ENCODE peak calls at places on chromosomes 1 and 21, in six cellular contexts. X, N, G, M, T and P are unnamed samples.

GRCh38 chr1:232340448-232340847 is 289.5 kb downstream of the SIPA1L2 start:
- DNase-seq in X (no peak), N (peak; percentile 41), G (no peak), M (no peak), T (no peak), P (no peak)

GRCh38 chr1:36673207-36673606 is 190.5 kb upstream of the CSF3R start:
- DNase-seq in X (peak; percentile 56), N (no peak), G (peak; percentile 30), M (peak; percentile 85), T (no peak), P (no peak)

GRCh38 chr1:160205242-160205973 is at the start of gene PEA15:
- DNase-seq in X (peak; percentile 87), N (peak; percentile 70), G (peak; percentile 98), M (peak; percentile 91), T (peak; percentile 67), P (peak; percentile 75)

GRCh38 chr21:34942911-34943310 is 106.2 kb downstream of the RUNX1 start:
- DNase-seq in X (no peak), N (no peak), G (no peak), M (no peak), T (no peak), P (no peak)

GRCh38 chr1:215479567-215479966 is 87.5 kb upstream of the KCTD3 start:
- DNase-seq in X (no peak), N (no peak), G (no peak), M (no peak), T (no peak), P (no peak)

GRCh38 chr1:58412071-58412580 is 134.4 kb downstream of the OMA1 start:
- DNase-seq in X (no peak), N (peak; percentile 85), G (no peak), M (no peak), T (peak; percentile 41), P (no peak)

GRCh38 chr1:119745034-119745433 is 23.7 kb downstream of the HMGCS2 start:
- DNase-seq in X (no peak), N (no peak), G (no peak), M (no peak), T (no peak), P (no peak)

GRCh38 chr1:87939486-87939885 is 610.8 kb downstream of the LMO4 start:
- DNase-seq in X (no peak), N (no peak), G (no peak), M (no peak), T (no peak), P (no peak)

GRCh38 chr1:220926146-220926545 is 46.9 kb downstream of the HLX start:
- DNase-seq in X (no peak), N (peak; percentile 40), G (no peak), M (no peak), T (peak; percentile 7), P (no peak)

GRCh38 chr1:18047122-18047521 is 60.5 kb upstream of the IGSF21 start:
- DNase-seq in X (no peak), N (no peak), G (no peak), M (no peak), T (no peak), P (no peak)

GRCh38 chr1:98278055-98278454 is 357.2 kb upstream of the DPYD start:
- DNase-seq in X (no peak), N (peak; percentile 2), G (no peak), M (peak; percentile 54), T (peak; percentile 15), P (no peak)

GRCh38 chr1:26387447-26387846 is 14.9 kb upstream of the ZNF683 start:
- DNase-seq in X (no peak), N (peak; percentile 67), G (no peak), M (no peak), T (peak; percentile 34), P (no peak)

GRCh38 chr1:119773711-119774241 is 5.1 kb upstream of the HMGCS2 start:
- DNase-seq in X (no peak), N (no peak), G (peak; percentile 65), M (peak; percentile 89), T (peak; percentile 4), P (no peak)

GRCh38 chr1:191690931-191691330 is 467.3 kb upstream of the RGS18 start:
- DNase-seq in X (no peak), N (no peak), G (no peak), M (no peak), T (no peak), P (no peak)

GRCh38 chr1:95217371-95217770 is 16.6 kb upstream of the RWDD3 start:
- DNase-seq in X (no peak), N (no peak), G (no peak), M (no peak), T (no peak), P (no peak)

GRCh38 chr1:119367332-119368124 is 1.1 kb upstream of the HAO2 start:
- DNase-seq in X (no peak), N (peak; percentile 44), G (peak; percentile 63), M (peak; percentile 50), T (peak; percentile 46), P (no peak)

GRCh38 chr1:230425252-230426061 is 675 bp downstream of the PGBD5 start:
- DNase-seq in X (peak; percentile 59), N (no peak), G (peak; percentile 38), M (peak; percentile 56), T (no peak), P (no peak)

GRCh38 chr1:27388337-27389005 is 4.0 kb upstream of the GPR3 start:
- DNase-seq in X (peak; percentile 70), N (peak; percentile 38), G (peak; percentile 69), M (peak; percentile 77), T (no peak), P (no peak)

GRCh38 chr1:65075123-65075976 is 72.7 kb upstream of the AK4 start:
- DNase-seq in X (peak; percentile 56), N (peak; percentile 62), G (peak; percentile 63), M (peak; percentile 70), T (peak; percentile 62), P (peak; percentile 66)

GRCh38 chr1:21175324-21175669 is 1.4 kb downstream of the EIF4G3 start:
- DNase-seq in X (no peak), N (peak; percentile 58), G (no peak), M (no peak), T (peak; percentile 45), P (peak; percentile 77)

GRCh38 chr1:51484591-51484990 is 34.5 kb downstream of the EPS15 start:
- DNase-seq in X (no peak), N (peak; percentile 21), G (no peak), M (no peak), T (peak; percentile 29), P (no peak)

GRCh38 chr1:30449428-30450147 is 273.8 kb downstream of the MATN1 start:
- DNase-seq in X (peak; percentile 24), N (no peak), G (no peak), M (no peak), T (no peak), P (no peak)

GRCh38 chr1:225450491-225451191 is 22.8 kb upstream of the LBR start:
- DNase-seq in X (no peak), N (no peak), G (no peak), M (no peak), T (no peak), P (peak; percentile 69)

GRCh38 chr21:42974832-42975820 is 764 bp downstream of the PKNOX1 start:
- DNase-seq in X (peak; percentile 75), N (peak; percentile 69), G (peak; percentile 84), M (peak; percentile 74), T (peak; percentile 65), P (peak; percentile 66)

GRCh38 chr1:207069059-207069458 is 16.0 kb downstream of the PFKFB2 start:
- DNase-seq in X (no peak), N (no peak), G (no peak), M (no peak), T (no peak), P (no peak)

GRCh38 chr21:43360441-43361126 is 66.3 kb downstream of the SIK1 start:
- DNase-seq in X (no peak), N (no peak), G (no peak), M (no peak), T (no peak), P (peak; percentile 75)

GRCh38 chr1:201551877-201552731 is 13.2 kb downstream of the NAV1 start:
- DNase-seq in X (no peak), N (peak; percentile 90), G (no peak), M (no peak), T (peak; percentile 73), P (no peak)

GRCh38 chr1:63892632-63893395 is 119.0 kb downstream of the ROR1 start:
- DNase-seq in X (no peak), N (peak; percentile 61), G (no peak), M (peak; percentile 44), T (peak; percentile 83), P (no peak)

GRCh38 chr1:206979379-206980043 is 9.3 kb upstream of the FCAMR start:
- DNase-seq in X (no peak), N (peak; percentile 15), G (peak; percentile 57), M (peak; percentile 56), T (peak; percentile 15), P (peak; percentile 48)

GRCh38 chr1:35539824-35540261 is 17.4 kb downstream of the KIAA0319L start:
- DNase-seq in X (no peak), N (peak; percentile 75), G (peak; percentile 3), M (no peak), T (peak; percentile 64), P (no peak)

GRCh38 chr1:181033799-181034391 is at the start of gene MR1:
- DNase-seq in X (no peak), N (peak; percentile 87), G (peak; percentile 66), M (peak; percentile 35), T (peak; percentile 87), P (peak; percentile 50)

GRCh38 chr1:31828341-31828740 is 12.5 kb upstream of the SPOCD1 start:
- DNase-seq in X (no peak), N (no peak), G (no peak), M (no peak), T (no peak), P (no peak)